ENCODE peak calls at places on chromosomes 6 and 20, in seven cellular contexts. Y is body of pancreas, J is lower lobe of right lung, D is IMR-90, N is psoas muscle, B is A549, X is neural progenitor cell. M is an unnamed sample.
A peak's percentile ranks its signal among the peaks of the same experiment; 100 is the strongest.

GRCh38 chr6:31791324-31792089 is 4.0 kb downstream of the VARS1 start:
- DNase-seq in Y (peak; percentile 46), J (no peak), D (peak; percentile 39), N (no peak), B (peak; percentile 33), X (peak; percentile 82), M (no peak)

GRCh38 chr6:119445666-119446622 is 96.4 kb upstream of the MAN1A1 start:
- DNase-seq in Y (peak; percentile 7), J (no peak), D (peak; percentile 68), N (no peak), B (no peak), X (no peak), M (no peak)

GRCh38 chr6:139640911-139641310 is 266.5 kb upstream of the CITED2 start:
- DNase-seq in Y (no peak), J (no peak), D (no peak), N (no peak), B (no peak), X (no peak), M (no peak)

GRCh38 chr6:26270903-26271639 is 93.9 kb upstream of the BTN3A2 start:
- DNase-seq in Y (peak; percentile 58), J (peak; percentile 52), D (peak; percentile 90), N (peak; percentile 63), B (no peak), X (peak; percentile 93), M (peak; percentile 91)

GRCh38 chr20:59027746-59028320 is 4.3 kb downstream of the ATP5F1E start:
- DNase-seq in Y (no peak), J (no peak), D (peak; percentile 78), N (no peak), B (no peak), X (no peak), M (no peak)

GRCh38 chr20:44958276-44958675 is 1.9 kb downstream of the TOMM34 start:
- DNase-seq in Y (no peak), J (no peak), D (no peak), N (no peak), B (no peak), X (no peak), M (no peak)

GRCh38 chr20:61288331-61288784 is 36.3 kb downstream of the CDH4 start:
- DNase-seq in Y (no peak), J (no peak), D (no peak), N (no peak), B (no peak), X (no peak), M (no peak)

GRCh38 chr20:3786126-3786484 is 435 bp downstream of the CENPB start:
- DNase-seq in Y (peak; percentile 61), J (peak; percentile 77), D (peak; percentile 61), N (peak; percentile 81), B (peak; percentile 80), X (peak; percentile 60), M (no peak)

GRCh38 chr6:135902756-135903331 is 51.3 kb downstream of the PDE7B start:
- DNase-seq in Y (no peak), J (no peak), D (no peak), N (no peak), B (no peak), X (no peak), M (no peak)

GRCh38 chr20:35947489-35947888 is 6.8 kb downstream of the SCAND1 start:
- DNase-seq in Y (peak; percentile 23), J (no peak), D (peak; percentile 4), N (no peak), B (peak; percentile 68), X (peak; percentile 68), M (no peak)

GRCh38 chr20:50333856-50334255 is 143.2 kb downstream of the CEBPB start:
- DNase-seq in Y (no peak), J (peak; percentile 18), D (peak; percentile 92), N (no peak), B (no peak), X (no peak), M (no peak)

GRCh38 chr20:23765578-23765977 is 14.8 kb upstream of the CST1 start:
- DNase-seq in Y (no peak), J (no peak), D (no peak), N (no peak), B (no peak), X (no peak), M (no peak)

GRCh38 chr6:45845546-45845945 is 170.1 kb downstream of the CLIC5 start:
- DNase-seq in Y (no peak), J (no peak), D (no peak), N (no peak), B (no peak), X (no peak), M (no peak)

GRCh38 chr6:138346302-138347195 is 31.2 kb upstream of the SMIM28 start:
- DNase-seq in Y (no peak), J (no peak), D (peak; percentile 19), N (no peak), B (no peak), X (no peak), M (no peak)

GRCh38 chr6:154482858-154483257 is 27.6 kb downstream of the CNKSR3 start:
- DNase-seq in Y (no peak), J (no peak), D (peak; percentile 21), N (no peak), B (no peak), X (no peak), M (no peak)

GRCh38 chr6:4794140-4794707 is 18.0 kb downstream of the CDYL start:
- DNase-seq in Y (no peak), J (no peak), D (no peak), N (no peak), B (peak; percentile 60), X (peak; percentile 16), M (peak; percentile 75)
- H3K4me1 ChIP-seq in Y (peaks cover 12% of the 10 kb centered on the region), J (no peaks in the 10 kb centered on the region), D (peaks cover 8% of the 10 kb centered on the region), N (peaks cover 24% of the 10 kb centered on the region), B (peaks cover 38% of the 10 kb centered on the region), X (peaks cover 21% of the 10 kb centered on the region), M (peaks cover 14% of the 10 kb centered on the region)

DNA sequence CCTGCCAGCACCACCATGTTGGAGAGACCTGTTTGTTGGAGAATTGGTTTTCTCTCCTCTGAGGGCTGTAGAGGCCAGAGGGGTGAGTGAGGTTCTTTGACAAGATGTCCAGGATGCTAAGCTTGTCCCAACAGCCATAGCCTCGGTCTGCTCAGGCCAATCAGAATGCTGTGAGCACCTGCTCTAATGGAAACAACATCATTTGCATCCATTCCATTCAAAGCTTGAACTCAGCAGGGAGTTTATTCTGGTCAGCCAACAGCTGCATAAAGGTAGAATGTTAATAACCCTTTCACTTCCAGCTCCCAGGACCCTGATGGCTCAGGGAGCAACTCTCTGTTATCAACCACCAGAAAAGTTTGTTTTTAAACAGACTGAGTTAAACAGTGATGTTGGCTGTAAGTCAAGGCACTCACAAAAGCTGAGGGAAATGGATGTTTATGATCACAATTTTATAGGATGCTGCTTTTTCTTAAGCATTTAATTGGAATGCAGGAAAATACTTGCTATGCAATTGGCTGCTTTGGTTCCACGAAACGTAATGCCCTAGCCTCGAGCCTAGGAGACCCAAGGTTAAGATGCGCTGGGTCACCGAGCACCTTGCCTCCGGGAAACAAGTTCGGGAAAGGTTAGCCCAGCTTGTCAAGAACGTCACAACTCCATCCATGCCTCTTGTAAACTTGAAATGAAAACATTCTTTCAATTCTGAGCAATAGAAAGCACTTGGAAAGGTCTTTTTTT is 155.2 kb downstream of the NFATC2 start:
- DNase-seq in Y (no peak), J (no peak), D (peak; percentile 43), N (no peak), B (no peak), X (peak; percentile 34), M (no peak)
- H3K4me1 ChIP-seq in Y (peaks cover 63% of the 10 kb centered on the region), J (peaks cover 16% of the 10 kb centered on the region), D (peaks cover 12% of the 10 kb centered on the region), N (peaks cover 16% of the 10 kb centered on the region), B (peaks cover 34% of the 10 kb centered on the region), X (peaks cover 8% of the 10 kb centered on the region), M (no peaks in the 10 kb centered on the region)

GRCh38 chr6:151999194-151999593 is 191.7 kb downstream of the ESR1 start:
- DNase-seq in Y (no peak), J (no peak), D (no peak), N (no peak), B (no peak), X (no peak), M (no peak)

GRCh38 chr6:152002306-152002705 is 194.8 kb downstream of the ESR1 start:
- DNase-seq in Y (no peak), J (no peak), D (no peak), N (no peak), B (no peak), X (no peak), M (no peak)

GRCh38 chr6:152001408-152001807 is 193.9 kb downstream of the ESR1 start:
- DNase-seq in Y (no peak), J (no peak), D (no peak), N (no peak), B (no peak), X (no peak), M (no peak)

GRCh38 chr6:152004036-152004566 is 196.6 kb downstream of the ESR1 start:
- DNase-seq in Y (no peak), J (no peak), D (no peak), N (no peak), B (no peak), X (no peak), M (no peak)

DNA sequence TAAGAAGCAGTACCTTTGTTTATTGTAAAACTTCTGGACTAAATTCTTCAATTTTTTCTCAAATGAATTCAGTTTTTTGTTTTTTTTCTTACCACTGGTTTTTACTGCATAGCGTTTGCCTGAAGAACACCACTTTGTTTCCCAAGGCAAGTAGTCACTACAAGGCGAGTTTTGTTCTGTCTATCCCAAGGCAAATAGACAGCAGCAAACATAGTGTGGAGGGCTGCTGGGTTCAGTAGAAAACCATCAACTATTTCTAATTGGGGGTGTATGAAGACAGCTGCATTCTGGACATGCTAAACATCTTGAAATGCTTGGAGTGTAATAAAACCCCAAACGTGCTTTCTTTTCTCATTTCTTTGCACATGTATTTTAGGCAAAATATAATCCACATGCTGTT is 197.4 kb downstream of the ESR1 start:
- DNase-seq in Y (no peak), J (no peak), D (no peak), N (no peak), B (no peak), X (no peak), M (no peak)
- H3K4me1 ChIP-seq in Y (no peaks in the 10 kb centered on the region), J (no peaks in the 10 kb centered on the region), D (no peaks in the 10 kb centered on the region), N (peaks cover 23% of the 10 kb centered on the region), B (no peaks in the 10 kb centered on the region), X (no peaks in the 10 kb centered on the region), M (no peaks in the 10 kb centered on the region)

GRCh38 chr20:17273711-17274110 is 46.9 kb downstream of the PCSK2 start:
- DNase-seq in Y (no peak), J (no peak), D (no peak), N (no peak), B (no peak), X (no peak), M (no peak)
- H3K4me1 ChIP-seq in Y (no peaks in the 10 kb centered on the region), J (no peaks in the 10 kb centered on the region), D (no peaks in the 10 kb centered on the region), N (no peaks in the 10 kb centered on the region), B (no peaks in the 10 kb centered on the region), X (no peaks in the 10 kb centered on the region), M (no peaks in the 10 kb centered on the region)

DNA sequence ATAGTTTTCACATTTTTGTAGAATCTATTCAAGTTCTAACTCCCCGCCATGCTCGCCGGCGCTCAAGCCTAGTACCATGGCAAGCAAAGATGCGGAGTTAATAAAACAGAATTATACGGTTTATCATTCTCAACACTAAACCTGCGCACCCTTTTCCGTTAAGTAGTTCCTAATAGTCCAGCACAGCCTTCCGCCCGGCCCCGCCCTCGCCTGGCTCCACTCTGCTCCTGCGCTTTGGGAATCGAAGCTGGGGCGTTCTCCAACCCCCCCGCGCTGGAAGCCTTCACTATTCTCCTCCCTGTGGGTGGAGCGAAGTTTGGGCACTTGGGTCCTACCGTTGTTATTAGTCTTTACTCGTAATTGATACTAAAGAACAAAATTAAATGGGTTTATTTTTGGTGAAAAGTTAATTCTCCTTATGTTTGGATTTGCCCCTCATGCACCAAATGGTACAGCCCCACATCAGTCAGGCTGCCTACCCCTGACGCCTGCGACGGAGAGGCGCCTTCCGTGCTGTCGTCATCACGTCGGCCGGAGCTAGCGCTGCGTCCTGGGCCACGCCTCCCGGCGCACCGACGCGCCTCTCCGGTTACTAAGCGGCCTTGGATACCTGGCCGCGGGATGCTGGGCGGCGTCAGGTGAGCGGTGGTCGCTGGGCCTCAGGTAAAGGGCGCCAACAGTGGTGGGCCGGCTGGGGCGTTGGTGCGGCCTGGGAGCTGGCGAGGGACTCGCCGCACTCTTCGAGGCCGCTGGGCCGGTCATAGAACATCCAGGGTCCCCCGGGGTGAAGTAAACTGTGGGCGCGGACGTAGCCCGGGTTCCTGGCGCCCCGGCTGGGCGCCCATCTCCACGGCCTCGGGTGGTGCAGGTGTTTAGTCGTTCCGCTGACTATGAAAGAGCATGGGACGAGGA is at the start of gene IFT52:
- DNase-seq in Y (peak; percentile 95), J (peak; percentile 96), D (peak; percentile 88), N (peak; percentile 96), B (peak; percentile 93), X (peak; percentile 96), M (peak; percentile 96)
- H3K4me1 ChIP-seq in Y (peaks cover 50% of the 10 kb centered on the region), J (peaks cover 15% of the 10 kb centered on the region), D (peaks cover 3% of the 10 kb centered on the region), N (peaks cover 5% of the 10 kb centered on the region), B (peaks cover 18% of the 10 kb centered on the region), X (peaks cover 13% of the 10 kb centered on the region), M (peaks cover 3% of the 10 kb centered on the region)